ENCODE peak calls at places on chromosomes 16 and 17, in six cellular contexts. I is psoas muscle, U is GM23338, V is OCI-LY7, S is SK-N-SH, M is Panc1. X is an unnamed sample.

GRCh38 chr16:56513972-56514371 is 5.9 kb downstream of the BBS2 start:
- DNase-seq in I (no peak), V (peak; percentile 74), M (peak; percentile 54), U (peak; percentile 70), S (peak; percentile 37), X (peak; percentile 39)

GRCh38 chr17:38415250-38416194 is 12.7 kb upstream of the ARHGAP23 start:
- DNase-seq in I (peak; percentile 75), U (peak; percentile 87), M (no peak), V (peak; percentile 95), S (no peak), X (no peak)

GRCh38 chr17:58529275-58529674 is 14.8 kb upstream of the MTMR4 start:
- DNase-seq in I (no peak), M (no peak), U (no peak), V (no peak), S (no peak), X (no peak)

GRCh38 chr17:14747576-14747940 is 446.7 kb downstream of the HS3ST3B1 start:
- DNase-seq in S (no peak), I (no peak), V (no peak), M (no peak), U (no peak), X (no peak)

GRCh38 chr16:87780385-87780989 is 14.7 kb upstream of the KLHDC4 start:
- DNase-seq in M (no peak), U (no peak), V (peak; percentile 79), S (no peak), I (no peak), X (no peak)

GRCh38 chr17:31391496-31391949 is at the start of gene RAB11FIP4:
- DNase-seq in U (peak; percentile 63), M (no peak), S (peak; percentile 91), I (no peak), V (no peak), X (no peak)

GRCh38 chr16:86044881-86045600 is 146.1 kb downstream of the IRF8 start:
- DNase-seq in M (no peak), U (no peak), S (no peak), V (peak; percentile 10), I (no peak), X (no peak)

GRCh38 chr17:9658593-9659211 is 13.4 kb downstream of the USP43 start:
- DNase-seq in S (no peak), I (no peak), U (no peak), V (no peak), M (no peak), X (no peak)

GRCh38 chr16:82203198-82203597 is 33.2 kb upstream of the MPHOSPH6 start:
- DNase-seq in U (no peak), M (no peak), S (no peak), I (no peak), V (no peak), X (no peak)

GRCh38 chr16:75070055-75070841 is 46.3 kb downstream of the LDHD start:
- DNase-seq in U (no peak), M (no peak), I (peak; percentile 83), S (peak; percentile 86), V (no peak), X (no peak)

GRCh38 chr16:89606006-89606405 is 7.4 kb upstream of the DPEP1 start:
- DNase-seq in M (no peak), S (no peak), I (no peak), V (no peak), U (no peak), X (no peak)

GRCh38 chr17:35486920-35487727 is 38.6 kb upstream of the SLFN13 start:
- DNase-seq in S (no peak), M (no peak), I (peak; percentile 64), V (no peak), U (peak; percentile 13), X (no peak)

GRCh38 chr17:45261577-45262515 is at the start of gene SPATA32:
- DNase-seq in U (peak; percentile 88), S (peak; percentile 71), V (peak; percentile 54), M (no peak), I (peak; percentile 76), X (no peak)
- H3K4me3 ChIP-seq in U (peak within 1 kb of the TSS; percentile 77), S (peak within 1 kb of the TSS; percentile 16), V (peak within 1 kb of the TSS; percentile 59), M (no peak within 1 kb of the TSS), I (peak within 1 kb of the TSS; percentile 68), X (peak within 1 kb of the TSS; percentile 54)

GRCh38 chr17:78826426-78826825 is 14.2 kb downstream of the USP36 start:
- DNase-seq in S (no peak), I (no peak), V (no peak), U (no peak), M (no peak), X (no peak)

GRCh38 chr17:78825696-78826095 is 14.9 kb downstream of the USP36 start:
- DNase-seq in U (no peak), M (no peak), V (no peak), S (no peak), I (peak; percentile 38), X (no peak)

GRCh38 chr17:78829477-78829876 is 11.1 kb downstream of the USP36 start:
- DNase-seq in V (no peak), U (no peak), S (no peak), M (no peak), I (no peak), X (no peak)

GRCh38 chr17:78826836-78827509 is 13.6 kb downstream of the USP36 start:
- DNase-seq in U (no peak), V (no peak), I (peak; percentile 55), S (no peak), M (no peak), X (no peak)

DNA sequence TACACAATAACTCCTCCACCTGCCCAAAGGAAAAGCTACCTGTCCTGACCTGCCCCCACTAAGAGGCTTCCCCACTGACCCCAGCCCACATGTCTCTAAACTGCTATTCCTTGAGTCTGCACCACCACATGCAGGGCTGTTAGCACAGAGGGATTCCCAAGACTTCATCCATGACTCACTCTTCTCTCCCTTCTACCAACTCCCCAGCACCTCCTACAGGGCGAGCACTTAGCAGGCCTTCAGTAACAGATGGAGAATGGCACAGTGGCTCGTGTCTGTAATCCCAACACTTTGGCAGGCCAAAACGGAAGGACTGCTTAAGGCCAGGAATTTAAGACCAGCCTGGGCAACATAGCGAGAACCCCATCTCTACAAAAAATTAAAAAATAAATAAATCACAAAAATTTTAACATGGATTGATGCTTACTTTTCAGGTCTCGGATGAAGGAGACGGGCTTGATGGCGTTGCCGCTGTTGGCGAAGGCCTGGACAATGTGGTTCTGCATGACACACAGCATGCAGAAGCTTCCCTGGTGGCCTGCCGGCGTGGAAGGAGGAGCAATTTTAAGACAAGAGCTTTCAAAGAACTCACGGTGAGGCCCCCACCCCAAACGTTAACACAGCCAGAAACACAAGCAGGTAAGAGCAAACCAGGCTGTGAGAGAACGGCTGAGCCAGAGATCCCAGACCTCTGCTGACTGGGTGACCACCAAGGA is 12.0 kb downstream of the USP36 start:
- DNase-seq in V (no peak), I (peak; percentile 22), M (no peak), S (peak; percentile 42), U (peak; percentile 30), X (no peak)
- TF ChIP-seq CTCF in V (peak; percentile 44), I (no peak), M (no peak), S (peak; percentile 64), U (peak; percentile 17), X (peak; percentile 60)

GRCh38 chr17:29674270-29674669 is 51.6 kb upstream of the CORO6 start:
- DNase-seq in U (no peak), I (no peak), V (peak; percentile 80), M (no peak), S (no peak), X (no peak)

GRCh38 chr17:29671661-29672060 is 48.9 kb upstream of the CORO6 start:
- DNase-seq in M (no peak), U (no peak), S (no peak), V (no peak), I (no peak), X (no peak)

GRCh38 chr17:29682987-29683386 is 60.3 kb upstream of the CORO6 start:
- DNase-seq in M (no peak), V (no peak), U (peak; percentile 64), S (peak; percentile 17), I (no peak), X (no peak)

GRCh38 chr17:29682054-29682453 is 59.3 kb upstream of the CORO6 start:
- DNase-seq in S (no peak), I (no peak), U (no peak), M (no peak), V (peak; percentile 78), X (no peak)

DNA sequence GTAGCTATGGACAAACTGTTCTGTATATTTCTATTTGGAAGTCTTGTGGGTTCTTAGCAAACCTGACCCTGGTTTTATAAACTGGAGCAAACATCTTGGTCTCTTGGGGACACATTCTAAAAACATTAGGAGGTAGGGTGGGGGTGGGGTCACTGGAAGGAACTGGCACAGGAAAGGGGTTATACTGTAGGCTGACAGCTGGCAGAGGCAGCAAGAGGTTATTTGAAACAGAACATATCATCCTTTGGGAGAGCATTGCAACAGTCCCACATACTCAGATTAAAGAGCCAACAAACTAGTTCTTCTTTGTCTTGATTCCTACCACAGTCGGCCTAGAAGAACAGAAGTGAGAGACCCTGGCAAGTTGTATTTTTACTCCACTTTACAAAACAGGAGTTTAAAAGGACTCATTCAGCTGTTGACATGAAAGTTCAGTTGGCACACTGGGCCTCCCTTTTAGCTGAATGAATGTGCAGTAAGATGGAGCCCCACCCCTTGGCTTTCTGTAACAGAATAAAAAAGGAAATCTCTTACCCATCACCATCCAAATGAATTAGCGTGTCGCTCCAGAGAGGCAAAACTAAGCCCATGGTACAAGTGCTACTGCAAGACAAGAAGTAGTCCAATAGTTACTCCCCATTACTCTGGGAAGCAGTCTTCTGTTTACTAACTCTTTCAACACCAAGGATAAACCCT is 54.6 kb upstream of the CORO6 start:
- DNase-seq in S (no peak), U (no peak), M (no peak), I (peak; percentile 87), V (no peak), X (no peak)
- H3K4me3 ChIP-seq in S (no peak overlapping the region), U (no peak overlapping the region), M (no peak overlapping the region), I (peak overlapping the region; percentile 69), V (no peak overlapping the region), X (no peak overlapping the region)

DNA sequence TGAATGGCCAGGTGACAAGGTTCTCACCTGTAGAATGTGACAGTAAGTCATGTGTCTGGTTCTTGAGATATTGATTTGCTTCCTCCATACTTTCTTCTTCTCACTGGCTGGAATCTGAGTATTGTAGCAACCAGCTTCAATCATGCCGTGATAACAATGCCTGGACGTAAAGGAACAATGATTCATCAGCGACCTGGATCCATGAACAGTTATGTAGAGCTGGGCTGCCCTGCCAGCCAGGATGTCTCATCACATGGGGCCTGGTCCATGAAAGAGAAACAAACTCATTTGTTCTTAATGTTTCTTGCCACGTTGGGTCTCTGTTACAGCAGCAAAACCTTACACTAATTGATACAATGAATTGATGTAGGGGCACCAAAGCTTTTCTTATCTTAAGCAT is 627.2 kb downstream of the TOX3 start:
- DNase-seq in M (no peak), V (no peak), S (no peak), I (no peak), U (no peak), X (no peak)
- TF ChIP-seq CTCF in M (no peak), V (no peak), S (no peak), I (no peak), U (no peak), X (no peak)